ENCODE peak calls at places on chromosomes 3 and 15, in nine cellular contexts. U is stomach, R is tibial nerve, I is K562, X is A549, E is upper lobe of left lung, L is ovary, W is transverse colon, T is suprapubic skin. Y is an unnamed sample. For H3K4me1, the result is how much of the 10 kb centered on the place peaks cover.

GRCh38 chr3:45923755-45924154 is 19.5 kb upstream of the CXCR6 start:
- DNase-seq in U (no peak), R (no peak), I (no peak), X (no peak), E (no peak), L (no peak), W (no peak), T (no peak), Y (peak)

GRCh38 chr15:64687167-64688085 is 88.0 kb downstream of the RBPMS2 start:
- DNase-seq in U (no peak), R (no peak), I (no peak), X (no peak), E (no peak), L (peak), W (no peak), T (no peak), Y (no peak)

GRCh38 chr3:72031581-72031980 is 246.6 kb upstream of the PROK2 start:
- DNase-seq in U (no peak), R (peak), I (peak), X (no peak), E (peak), L (no peak), W (no peak), T (no peak), Y (no peak)

GRCh38 chr3:190361791-190362190 is 26.2 kb upstream of the CLDN16 start:
- DNase-seq in U (no peak), R (no peak), I (no peak), X (no peak), E (no peak), L (no peak), W (no peak), T (no peak), Y (no peak)

GRCh38 chr3:65950340-65951326 is 88.1 kb downstream of the MAGI1 start:
- DNase-seq in U (no peak), R (no peak), I (no peak), X (no peak), E (no peak), L (no peak), W (no peak), T (no peak), Y (no peak)

GRCh38 chr15:74768771-74769342 is 13.0 kb upstream of the CSK start:
- DNase-seq in U (peak), R (peak), I (peak), X (peak), E (peak), L (peak), W (peak), T (no peak), Y (no peak)

GRCh38 chr3:138547342-138547975 is 46.6 kb downstream of the CEP70 start:
- DNase-seq in U (no peak), R (no peak), I (no peak), X (no peak), E (no peak), L (no peak), W (no peak), T (no peak), Y (no peak)

GRCh38 chr3:160444411-160444810 is 5.2 kb downstream of the TRIM59 start:
- DNase-seq in U (no peak), R (no peak), I (peak), X (peak), E (no peak), L (no peak), W (no peak), T (no peak), Y (no peak)

GRCh38 chr3:62445267-62445666 is 71.9 kb upstream of the FEZF2 start:
- DNase-seq in U (no peak), R (no peak), I (no peak), X (no peak), E (no peak), L (no peak), W (no peak), T (no peak), Y (no peak)

GRCh38 chr3:74119221-74119620 is 494.5 kb upstream of the PDZRN3 start:
- DNase-seq in U (no peak), R (no peak), I (no peak), X (no peak), E (no peak), L (no peak), W (no peak), T (no peak), Y (no peak)

GRCh38 chr3:41430886-41431285 is 231.6 kb downstream of the CTNNB1 start:
- DNase-seq in U (no peak), R (no peak), I (no peak), X (no peak), E (no peak), L (no peak), W (no peak), T (no peak), Y (no peak)

GRCh38 chr15:23446215-23447106 is 582 bp downstream of the GOLGA6L2 start:
- DNase-seq in U (no peak), R (no peak), I (no peak), X (no peak), E (no peak), L (no peak), W (no peak), T (no peak), Y (no peak)

GRCh38 chr3:179526989-179527391 is 35.7 kb upstream of the ACTL6A start:
- DNase-seq in U (no peak), R (peak), I (no peak), X (peak), E (peak), L (peak), W (peak), T (no peak), Y (peak)

GRCh38 chr15:56613826-56614225 is 119.5 kb downstream of the ZNF280D start:
- DNase-seq in U (no peak), R (no peak), I (no peak), X (no peak), E (no peak), L (no peak), W (no peak), T (no peak), Y (no peak)

GRCh38 chr3:36269274-36269673 is 111.0 kb upstream of the STAC start:
- DNase-seq in U (no peak), R (no peak), I (no peak), X (no peak), E (no peak), L (no peak), W (no peak), T (no peak), Y (no peak)

GRCh38 chr3:156742401-156742800 is 68.0 kb downstream of the TIPARP start:
- DNase-seq in U (no peak), R (no peak), I (no peak), X (no peak), E (no peak), L (no peak), W (no peak), T (no peak), Y (no peak)

GRCh38 chr3:184155644-184156521 is 706 bp downstream of the DVL3 start:
- DNase-seq in U (no peak), R (no peak), I (peak), X (no peak), E (peak), L (peak), W (peak), T (no peak), Y (peak)

GRCh38 chr3:42088803-42089520 is 2.2 kb upstream of the TRAK1 start:
- DNase-seq in U (no peak), R (no peak), I (no peak), X (no peak), E (no peak), L (no peak), W (no peak), T (no peak), Y (no peak)

GRCh38 chr15:92968926-92969664 is 69.0 kb downstream of the CHD2 start:
- DNase-seq in U (no peak), R (no peak), I (no peak), X (peak), E (no peak), L (no peak), W (no peak), T (no peak), Y (no peak)

GRCh38 chr3:27880969-27881892 is 159.1 kb upstream of the EOMES start:
- DNase-seq in U (no peak), R (no peak), I (no peak), X (no peak), E (no peak), L (no peak), W (peak), T (no peak), Y (no peak)

GRCh38 chr15:78996876-78997275 is 52.0 kb upstream of the CTSH start:
- DNase-seq in U (no peak), R (no peak), I (no peak), X (peak), E (no peak), L (no peak), W (no peak), T (no peak), Y (no peak)

GRCh38 chr15:94277485-94277884 is 46.1 kb downstream of the MCTP2 start:
- DNase-seq in U (no peak), R (no peak), I (no peak), X (no peak), E (no peak), L (no peak), W (no peak), T (no peak), Y (no peak)

GRCh38 chr3:128335621-128336296 is 130.9 kb downstream of the DNAJB8 start:
- DNase-seq in U (peak), R (no peak), I (no peak), X (no peak), E (no peak), L (no peak), W (no peak), T (peak), Y (peak)

GRCh38 chr3:104102386-104102785 is 1264.3 kb upstream of the ALCAM start:
- DNase-seq in U (no peak), R (peak), I (peak), X (peak), E (no peak), L (no peak), W (no peak), T (no peak), Y (no peak)

GRCh38 chr3:114900908-114901307 is 246.2 kb downstream of the ZBTB20 start:
- DNase-seq in U (no peak), R (no peak), I (no peak), X (no peak), E (no peak), L (no peak), W (no peak), T (no peak), Y (no peak)
- TF ChIP-seq EP300 in U (no peak), R (no peak), I (no peak), X (no peak), E (no peak), L (no peak), W (no peak), T (no peak), Y (no peak)

GRCh38 chr3:143825513-143825912 is 22.8 kb downstream of the SLC9A9 start:
- DNase-seq in U (no peak), R (no peak), I (no peak), X (no peak), E (no peak), L (no peak), W (no peak), T (no peak), Y (no peak)
- H3K4me1 ChIP-seq in U (under half), R (under half), I (under half), X (under half), E (under half), L (under half), W (under half), T (under half), Y (under half)

GRCh38 chr3:25454411-25454927 is 26.4 kb downstream of the RARB start:
- DNase-seq in U (no peak), R (no peak), I (no peak), X (no peak), E (no peak), L (no peak), W (no peak), T (no peak), Y (no peak)

GRCh38 chr3:25448750-25449684 is 21.0 kb downstream of the RARB start:
- DNase-seq in U (peak), R (peak), I (peak), X (peak), E (peak), L (peak), W (peak), T (peak), Y (peak)

GRCh38 chr3:25449857-25450256 is 21.8 kb downstream of the RARB start:
- DNase-seq in U (no peak), R (no peak), I (no peak), X (no peak), E (no peak), L (no peak), W (no peak), T (no peak), Y (no peak)

GRCh38 chr3:25453521-25454410 is 25.7 kb downstream of the RARB start:
- DNase-seq in U (no peak), R (no peak), I (no peak), X (no peak), E (no peak), L (no peak), W (no peak), T (no peak), Y (no peak)

DNA sequence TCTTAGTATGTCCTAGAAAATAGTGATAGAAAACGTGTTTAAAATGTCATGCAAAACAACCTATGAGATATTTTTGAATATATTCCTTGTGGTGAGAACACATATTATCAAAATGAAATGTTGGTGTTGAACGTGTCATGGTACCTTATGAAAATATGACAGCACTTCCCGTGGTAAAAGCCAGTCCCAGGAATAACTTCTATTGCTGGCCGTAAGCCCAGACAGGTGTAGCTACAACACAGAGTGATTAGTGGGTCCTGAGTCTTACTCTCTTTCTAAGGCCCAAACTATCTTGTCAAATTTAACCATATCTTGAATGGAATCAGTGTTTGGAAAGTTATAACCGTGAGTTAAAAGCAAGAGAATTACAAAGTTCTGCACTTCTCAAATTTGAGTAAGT is 24.1 kb downstream of the RARB start:
- DNase-seq in U (no peak), R (no peak), I (no peak), X (no peak), E (no peak), L (no peak), W (no peak), T (no peak), Y (no peak)
- TF ChIP-seq EP300 in U (no peak), R (no peak), I (no peak), X (no peak), E (no peak), L (no peak), W (no peak), T (no peak), Y (no peak)

GRCh38 chr15:73602444-73602843 is 30.7 kb downstream of the NPTN start:
- DNase-seq in U (no peak), R (no peak), I (no peak), X (no peak), E (no peak), L (no peak), W (no peak), T (no peak), Y (no peak)

GRCh38 chr15:73602992-73603391 is 30.2 kb downstream of the NPTN start:
- DNase-seq in U (no peak), R (no peak), I (no peak), X (no peak), E (no peak), L (no peak), W (no peak), T (no peak), Y (no peak)

GRCh38 chr15:73605759-73606423 is 27.3 kb downstream of the NPTN start:
- DNase-seq in U (no peak), R (no peak), I (no peak), X (no peak), E (no peak), L (no peak), W (no peak), T (no peak), Y (no peak)

GRCh38 chr15:73601449-73602425 is 31.5 kb downstream of the NPTN start:
- DNase-seq in U (no peak), R (peak), I (peak), X (peak), E (peak), L (peak), W (peak), T (no peak), Y (peak)

GRCh38 chr15:73604477-73604876 is 28.7 kb downstream of the NPTN start:
- DNase-seq in U (no peak), R (no peak), I (no peak), X (no peak), E (no peak), L (no peak), W (no peak), T (no peak), Y (no peak)
- H3K4me1 ChIP-seq in U (under half), R (under half), I (under half), X (under half), E (half or more), L (under half), W (half or more), T (half or more), Y (half or more)